ENCODE peak calls at places on chromosome 5, in nine cellular contexts. L, H, G, A, C, S, Z, N and U are unnamed samples.

GRCh38 chr5:45261125-45261524 is 435.1 kb downstream of the HCN1 start:
- DNase-seq in L (no peak), H (no peak), G (no peak), A (no peak), C (no peak), S (no peak), Z (no peak), N (no peak), U (no peak)

GRCh38 chr5:64165500-64166200 is at the start of gene RNF180:
- DNase-seq in L (no peak), H (no peak), G (peak), A (no peak), C (peak), S (peak), Z (no peak), N (peak), U (no peak)

GRCh38 chr5:54655266-54655665 is 137.7 kb downstream of the SNX18 start:
- DNase-seq in L (no peak), H (no peak), G (no peak), A (no peak), C (no peak), S (no peak), Z (no peak), N (no peak), U (no peak)

GRCh38 chr5:157669701-157670097 is 1.6 kb upstream of the C5orf52 start:
- DNase-seq in L (no peak), H (no peak), G (no peak), A (no peak), C (no peak), S (no peak), Z (no peak), N (no peak), U (no peak)

GRCh38 chr5:6788439-6788838 is 75.2 kb downstream of the TENT4A start:
- DNase-seq in L (no peak), H (no peak), G (no peak), A (no peak), C (no peak), S (no peak), Z (no peak), N (no peak), U (no peak)

GRCh38 chr5:133818031-133818431 is 150.4 kb downstream of the C5orf15 start:
- DNase-seq in L (no peak), H (no peak), G (peak), A (no peak), C (no peak), S (no peak), Z (no peak), N (no peak), U (no peak)

GRCh38 chr5:148776780-148777179 is 49.6 kb upstream of the ADRB2 start:
- DNase-seq in L (no peak), H (no peak), G (peak), A (no peak), C (no peak), S (no peak), Z (no peak), N (no peak), U (no peak)

GRCh38 chr5:31393126-31393525 is 138.8 kb downstream of the DROSHA start:
- DNase-seq in L (no peak), H (no peak), G (no peak), A (no peak), C (no peak), S (no peak), Z (no peak), N (no peak), U (no peak)

GRCh38 chr5:150075233-150075632 is 11.1 kb downstream of the CSF1R start:
- DNase-seq in L (no peak), H (no peak), G (no peak), A (no peak), C (no peak), S (no peak), Z (no peak), N (no peak), U (peak)

GRCh38 chr5:78509884-78510769 is 138.4 kb downstream of the LHFPL2 start:
- DNase-seq in L (no peak), H (peak), G (no peak), A (no peak), C (peak), S (peak), Z (peak), N (peak), U (peak)

GRCh38 chr5:43007246-43007910 is 32.7 kb downstream of the ANXA2R start:
- DNase-seq in L (peak), H (peak), G (peak), A (peak), C (peak), S (peak), Z (peak), N (peak), U (peak)

GRCh38 chr5:38339446-38339845 is 81.1 kb downstream of the EGFLAM start:
- DNase-seq in L (no peak), H (no peak), G (no peak), A (no peak), C (no peak), S (no peak), Z (no peak), N (no peak), U (no peak)

GRCh38 chr5:139649082-139649991 is 1.2 kb downstream of the CXXC5 start:
- DNase-seq in L (no peak), H (no peak), G (no peak), A (no peak), C (no peak), S (no peak), Z (no peak), N (no peak), U (no peak)

GRCh38 chr5:132238901-132239500 is 11.3 kb upstream of the P4HA2 start:
- DNase-seq in L (no peak), H (no peak), G (no peak), A (no peak), C (no peak), S (no peak), Z (no peak), N (no peak), U (no peak)

GRCh38 chr5:86143837-86144236 is 473.9 kb upstream of the COX7C start:
- DNase-seq in L (no peak), H (no peak), G (no peak), A (no peak), C (no peak), S (peak), Z (no peak), N (no peak), U (no peak)

GRCh38 chr5:163569284-163569683 is 63.9 kb downstream of the MAT2B start:
- DNase-seq in L (no peak), H (no peak), G (peak), A (no peak), C (no peak), S (no peak), Z (no peak), N (no peak), U (no peak)

GRCh38 chr5:147482426-147483196 is 27.3 kb downstream of the DPYSL3 start:
- DNase-seq in L (no peak), H (no peak), G (no peak), A (no peak), C (no peak), S (no peak), Z (no peak), N (no peak), U (no peak)

GRCh38 chr5:57539281-57539701 is 56.7 kb upstream of the ACTBL2 start:
- DNase-seq in L (no peak), H (no peak), G (peak), A (no peak), C (no peak), S (no peak), Z (no peak), N (no peak), U (no peak)

GRCh38 chr5:72441861-72442540 is 65.2 kb downstream of the ZNF366 start:
- DNase-seq in L (no peak), H (no peak), G (peak), A (no peak), C (no peak), S (no peak), Z (no peak), N (no peak), U (no peak)

GRCh38 chr5:95641803-95642220 is 4.8 kb upstream of the RFESD start:
- DNase-seq in L (no peak), H (no peak), G (peak), A (no peak), C (no peak), S (no peak), Z (no peak), N (no peak), U (no peak)

GRCh38 chr5:68378204-68378830 is 162.8 kb downstream of the PIK3R1 start:
- DNase-seq in L (no peak), H (no peak), G (no peak), A (no peak), C (no peak), S (no peak), Z (no peak), N (no peak), U (peak)

GRCh38 chr5:150511641-150512367 is 3.9 kb downstream of the NDST1 start:
- DNase-seq in L (no peak), H (no peak), G (peak), A (no peak), C (no peak), S (no peak), Z (no peak), N (peak), U (no peak)

GRCh38 chr5:133828727-133829126 is 139.7 kb downstream of the C5orf15 start:
- DNase-seq in L (no peak), H (peak), G (no peak), A (no peak), C (no peak), S (no peak), Z (no peak), N (no peak), U (no peak)

GRCh38 chr5:151537044-151537443 is 54.1 kb downstream of the FAT2 start:
- DNase-seq in L (no peak), H (no peak), G (no peak), A (no peak), C (no peak), S (no peak), Z (no peak), N (no peak), U (no peak)

GRCh38 chr5:1729641-1730486 is 69.8 kb downstream of the MRPL36 start:
- DNase-seq in L (no peak), H (no peak), G (no peak), A (no peak), C (no peak), S (no peak), Z (no peak), N (no peak), U (no peak)

GRCh38 chr5:81700166-81700565 is 50.7 kb downstream of the SSBP2 start:
- DNase-seq in L (no peak), H (no peak), G (no peak), A (no peak), C (no peak), S (no peak), Z (no peak), N (no peak), U (no peak)